ENCODE peak calls at places on chromosomes 16 and 17, in ten cellular contexts. S is glutamatergic neuron; B is nucleus accumbens; V is activated T-helper 1 cell treated with anti-CD3 and anti-CD28 coated beads, Interleukin-2, amount 50 U/mL, for 16 hours; J is kidney tubule cell; P is naive B cell; Y is NCI-H524; G is WTC11; E is body of pancreas; Z is H7. X is an unnamed sample.

GRCh38 chr16:61780161-61780560 is 256.1 kb downstream of the CDH8 start:
- DNase-seq in P (no peak), B (no peak), G (no peak), V (no peak), S (no peak), Z (no peak), J (no peak), Y (no peak), E (no peak), X (no peak)

GRCh38 chr17:34300652-34301390 is 15.3 kb downstream of the CCL11 start:
- DNase-seq in J (peak), Y (no peak), S (no peak), V (no peak), P (no peak), B (no peak), G (no peak), E (no peak), Z (no peak), X (no peak)

GRCh38 chr16:30473231-30474061 is 904 bp downstream of the ITGAL start:
- DNase-seq in G (no peak), V (no peak), Y (no peak), E (no peak), P (no peak), S (no peak), Z (peak), J (no peak), B (no peak), X (no peak)

GRCh38 chr16:28846933-28847273 is 755 bp upstream of the TUFM start:
- DNase-seq in Z (no peak), E (no peak), S (no peak), V (no peak), Y (no peak), J (peak), P (no peak), G (no peak), B (no peak), X (peak)

GRCh38 chr17:78010759-78011158 is 52.3 kb downstream of the TNRC6C start:
- DNase-seq in P (peak), S (no peak), Z (no peak), B (no peak), G (no peak), J (no peak), E (no peak), Y (no peak), V (no peak), X (no peak)

GRCh38 chr17:82893779-82894178 is 54.0 kb upstream of the ZNF750 start:
- DNase-seq in Z (no peak), J (no peak), V (no peak), P (no peak), E (no peak), G (no peak), S (no peak), Y (no peak), B (no peak), X (peak)

GRCh38 chr16:84414789-84415326 is 46.5 kb downstream of the ATP2C2 start:
- DNase-seq in G (no peak), P (no peak), V (no peak), B (no peak), Y (no peak), E (no peak), S (peak), Z (no peak), J (no peak), X (no peak)

GRCh38 chr16:50368410-50369132 is at the start of gene BRD7:
- DNase-seq in V (peak), J (peak), B (no peak), Z (peak), G (peak), E (peak), P (peak), Y (no peak), S (peak), X (peak)

GRCh38 chr16:5480796-5481195 is 383.2 kb upstream of the EEF2KMT start:
- DNase-seq in E (no peak), P (no peak), Y (no peak), G (no peak), B (peak), J (no peak), S (no peak), V (no peak), Z (no peak), X (no peak)

GRCh38 chr17:3828151-3828851 is 17.7 kb downstream of the NCBP3 start:
- DNase-seq in B (no peak), E (no peak), Y (no peak), P (no peak), G (no peak), J (no peak), S (no peak), V (no peak), Z (no peak), X (no peak)

GRCh38 chr17:68576811-68577551 is 24.2 kb downstream of the FAM20A start:
- DNase-seq in Z (no peak), G (no peak), V (no peak), S (no peak), P (no peak), J (no peak), B (no peak), E (peak), Y (no peak), X (no peak)

GRCh38 chr16:89094252-89094901 is 725 bp downstream of the ACSF3 start:
- DNase-seq in V (no peak), Z (peak), Y (no peak), B (no peak), E (no peak), G (no peak), J (peak), S (no peak), P (no peak), X (no peak)